ENCODE peak calls at places on chromosomes 4 and X, in five cellular contexts. One of them, this sample, is unnamed.

GRCh38 chr4:71293705-71294104 is 45.1 kb upstream of the SLC4A4 start:
- DNase-seq in tibial nerve: no peak
- DNase-seq in endothelial cell: no peak
- DNase-seq in PC-3: peak; percentile 56
- DNase-seq in AG10803: peak; percentile 53
- DNase-seq in this sample: no peak

GRCh38 chrX:73270753-73271152 is 56.1 kb upstream of the NAP1L2 start:
- DNase-seq in PC-3: no peak
- DNase-seq in endothelial cell: no peak
- DNase-seq in tibial nerve: no peak
- DNase-seq in AG10803: no peak
- DNase-seq in this sample: no peak

GRCh38 chrX:115494133-115494532 is 66.8 kb upstream of the PLS3 start:
- DNase-seq in AG10803: no peak
- DNase-seq in PC-3: peak; percentile 41
- DNase-seq in endothelial cell: no peak
- DNase-seq in tibial nerve: no peak
- DNase-seq in this sample: no peak

GRCh38 chrX:69314436-69315348 is 149.4 kb upstream of the PJA1 start:
- DNase-seq in tibial nerve: no peak
- DNase-seq in AG10803: no peak
- DNase-seq in endothelial cell: no peak
- DNase-seq in PC-3: no peak
- DNase-seq in this sample: no peak

GRCh38 chrX:129983575-129984131 is 1.2 kb downstream of the BCORL1 start:
- DNase-seq in endothelial cell: no peak
- DNase-seq in PC-3: no peak
- DNase-seq in AG10803: no peak
- DNase-seq in tibial nerve: peak; percentile 4
- DNase-seq in this sample: no peak

GRCh38 chr4:174222266-174222872 is 61.1 kb downstream of the FBXO8 start:
- DNase-seq in endothelial cell: no peak
- DNase-seq in PC-3: peak; percentile 63
- DNase-seq in tibial nerve: no peak
- DNase-seq in AG10803: peak; percentile 17
- DNase-seq in this sample: no peak

GRCh38 chrX:1481636-1482529 is 29.2 kb upstream of the ASMTL start:
- DNase-seq in endothelial cell: peak; percentile 18
- DNase-seq in tibial nerve: peak; percentile 48
- DNase-seq in PC-3: peak; percentile 57
- DNase-seq in AG10803: peak; percentile 89
- DNase-seq in this sample: peak; percentile 83

GRCh38 chr4:151117371-151117962 is 18.0 kb downstream of the RPS3A start:
- DNase-seq in tibial nerve: peak; percentile 89
- DNase-seq in endothelial cell: peak; percentile 70
- DNase-seq in AG10803: peak; percentile 64
- DNase-seq in PC-3: peak; percentile 72
- DNase-seq in this sample: no peak

GRCh38 chr4:187178084-187178483 is 454.4 kb upstream of the FAT1 start:
- DNase-seq in PC-3: no peak
- DNase-seq in endothelial cell: no peak
- DNase-seq in tibial nerve: no peak
- DNase-seq in AG10803: no peak
- DNase-seq in this sample: no peak

GRCh38 chr4:71992571-71992970 is 39.2 kb upstream of the NPFFR2 start:
- DNase-seq in endothelial cell: no peak
- DNase-seq in tibial nerve: no peak
- DNase-seq in AG10803: peak; percentile 21
- DNase-seq in PC-3: no peak
- DNase-seq in this sample: no peak

GRCh38 chrX:154313147-154313546 is 17.6 kb downstream of the TKTL1 start:
- DNase-seq in tibial nerve: no peak
- DNase-seq in AG10803: no peak
- DNase-seq in PC-3: no peak
- DNase-seq in endothelial cell: no peak
- DNase-seq in this sample: no peak

GRCh38 chr4:2256781-2257191 is 5.1 kb downstream of the MXD4 start:
- DNase-seq in endothelial cell: peak; percentile 2
- DNase-seq in AG10803: no peak
- DNase-seq in PC-3: no peak
- DNase-seq in tibial nerve: no peak
- DNase-seq in this sample: no peak

GRCh38 chr4:146545102-146545501 is 23.4 kb upstream of the SLC10A7 start:
- DNase-seq in endothelial cell: peak; percentile 14
- DNase-seq in AG10803: peak; percentile 42
- DNase-seq in PC-3: peak; percentile 61
- DNase-seq in tibial nerve: no peak
- DNase-seq in this sample: no peak
- TF ChIP-seq CTCF in endothelial cell: no peak
- TF ChIP-seq CTCF in AG10803: peak; percentile 55
- TF ChIP-seq CTCF in PC-3: peak; percentile 67
- TF ChIP-seq CTCF in tibial nerve: no peak
- TF ChIP-seq CTCF in this sample: no peak

GRCh38 chr4:109164011-109164410 is 138.4 kb downstream of the COL25A1 start:
- DNase-seq in PC-3: no peak
- DNase-seq in endothelial cell: peak; percentile 24
- DNase-seq in AG10803: peak; percentile 49
- DNase-seq in tibial nerve: no peak
- DNase-seq in this sample: no peak

GRCh38 chr4:109160494-109160893 is 142.0 kb downstream of the COL25A1 start:
- DNase-seq in PC-3: no peak
- DNase-seq in AG10803: no peak
- DNase-seq in endothelial cell: no peak
- DNase-seq in tibial nerve: no peak
- DNase-seq in this sample: no peak

GRCh38 chr4:109163493-109163892 is 139.0 kb downstream of the COL25A1 start:
- DNase-seq in AG10803: no peak
- DNase-seq in PC-3: no peak
- DNase-seq in tibial nerve: no peak
- DNase-seq in endothelial cell: no peak
- DNase-seq in this sample: no peak

GRCh38 chr4:109166126-109166525 is 136.3 kb downstream of the COL25A1 start:
- DNase-seq in AG10803: no peak
- DNase-seq in endothelial cell: no peak
- DNase-seq in PC-3: no peak
- DNase-seq in tibial nerve: no peak
- DNase-seq in this sample: no peak

GRCh38 chr4:109162759-109163158 is 139.7 kb downstream of the COL25A1 start:
- DNase-seq in endothelial cell: no peak
- DNase-seq in AG10803: no peak
- DNase-seq in PC-3: no peak
- DNase-seq in tibial nerve: no peak
- DNase-seq in this sample: no peak
- TF ChIP-seq CTCF in endothelial cell: no peak
- TF ChIP-seq CTCF in AG10803: no peak
- TF ChIP-seq CTCF in PC-3: peak; percentile 11
- TF ChIP-seq CTCF in tibial nerve: no peak
- TF ChIP-seq CTCF in this sample: no peak

DNA sequence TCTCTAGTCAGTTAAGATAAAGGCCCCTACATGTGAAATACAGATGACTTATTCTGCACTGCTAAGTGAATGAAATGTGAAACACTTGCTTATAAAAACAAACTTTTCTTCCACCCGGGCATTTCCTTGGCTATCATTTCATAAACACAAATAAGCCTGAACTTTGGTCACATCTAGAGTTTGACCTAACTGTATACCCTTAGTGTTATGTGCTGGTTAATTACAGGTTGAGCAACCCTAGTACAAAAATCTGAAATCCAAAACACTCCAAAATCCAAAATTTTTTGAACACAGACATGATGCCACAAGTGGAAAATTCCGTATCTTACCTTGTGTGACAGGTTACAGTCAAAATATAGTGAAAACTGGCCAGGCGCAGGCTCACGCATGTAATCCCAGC is 45.9 kb downstream of the SAT1 start:
- DNase-seq in tibial nerve: no peak
- DNase-seq in endothelial cell: no peak
- DNase-seq in PC-3: no peak
- DNase-seq in AG10803: no peak
- DNase-seq in this sample: no peak
- TF ChIP-seq CTCF in tibial nerve: no peak
- TF ChIP-seq CTCF in endothelial cell: no peak
- TF ChIP-seq CTCF in PC-3: no peak
- TF ChIP-seq CTCF in AG10803: no peak
- TF ChIP-seq CTCF in this sample: no peak

DNA sequence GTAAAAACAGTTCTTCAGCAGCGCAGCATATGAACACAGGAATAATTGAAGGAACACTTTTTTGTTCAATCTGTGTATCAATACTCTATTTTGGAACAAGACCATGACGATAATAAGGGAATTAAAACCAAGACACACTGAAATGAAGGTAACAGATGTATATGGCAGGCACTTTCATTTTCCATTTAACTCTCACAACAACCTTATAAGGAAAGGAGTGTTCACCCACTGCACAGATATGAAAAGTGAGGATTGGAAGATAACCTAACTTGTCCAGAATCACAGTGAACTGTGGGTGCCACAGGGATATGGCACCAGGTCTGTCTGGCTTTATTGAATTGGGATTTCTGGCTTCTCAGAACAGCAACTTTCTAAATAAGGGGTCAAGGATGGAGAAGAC is 153.3 kb downstream of the MID1IP1 start:
- DNase-seq in endothelial cell: no peak
- DNase-seq in PC-3: no peak
- DNase-seq in tibial nerve: no peak
- DNase-seq in AG10803: no peak
- DNase-seq in this sample: no peak
- TF ChIP-seq CTCF in endothelial cell: no peak
- TF ChIP-seq CTCF in PC-3: no peak
- TF ChIP-seq CTCF in tibial nerve: no peak
- TF ChIP-seq CTCF in AG10803: no peak
- TF ChIP-seq CTCF in this sample: no peak

GRCh38 chr4:22762548-22762947 is 69.8 kb downstream of the GBA3 start:
- DNase-seq in endothelial cell: no peak
- DNase-seq in tibial nerve: no peak
- DNase-seq in PC-3: no peak
- DNase-seq in AG10803: no peak
- DNase-seq in this sample: no peak
- TF ChIP-seq CTCF in endothelial cell: no peak
- TF ChIP-seq CTCF in tibial nerve: no peak
- TF ChIP-seq CTCF in PC-3: no peak
- TF ChIP-seq CTCF in AG10803: no peak
- TF ChIP-seq CTCF in this sample: no peak

DNA sequence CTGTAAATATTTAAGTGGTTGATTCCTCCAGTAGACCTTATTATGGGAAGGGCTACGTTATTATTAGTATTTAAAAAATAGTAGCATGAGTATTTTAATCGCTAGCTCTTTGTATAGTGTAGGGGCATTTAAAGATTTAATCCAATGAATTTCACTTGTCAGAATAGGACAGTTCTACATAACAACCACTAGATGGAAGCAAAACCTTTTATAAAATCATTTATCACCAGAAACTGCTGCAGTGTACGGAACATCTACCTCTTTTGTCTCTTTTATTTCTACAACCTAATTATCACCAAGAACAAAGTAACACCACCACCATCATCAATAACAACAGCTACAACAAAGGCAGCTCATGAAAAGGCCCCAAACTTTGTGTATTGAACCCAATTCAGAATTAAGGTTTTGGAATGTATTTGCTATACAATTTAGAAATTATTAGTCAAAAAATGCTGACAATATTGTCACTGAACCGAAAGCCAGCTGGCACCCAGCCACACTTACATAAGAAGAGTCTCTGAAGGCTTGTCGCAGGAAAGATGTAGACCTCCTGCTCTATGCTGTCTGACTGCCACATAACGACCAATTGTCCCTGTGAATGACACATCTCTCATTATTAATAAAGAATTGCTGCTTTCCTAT is 260.9 kb upstream of the RPS6KA3 start:
- DNase-seq in AG10803: peak; percentile 31
- DNase-seq in endothelial cell: no peak
- DNase-seq in PC-3: peak; percentile 61
- DNase-seq in tibial nerve: peak; percentile 18
- DNase-seq in this sample: no peak
- TF ChIP-seq CTCF in AG10803: peak; percentile 55
- TF ChIP-seq CTCF in endothelial cell: peak; percentile 49
- TF ChIP-seq CTCF in PC-3: peak; percentile 63
- TF ChIP-seq CTCF in tibial nerve: peak; percentile 33
- TF ChIP-seq CTCF in this sample: peak; percentile 58

DNA sequence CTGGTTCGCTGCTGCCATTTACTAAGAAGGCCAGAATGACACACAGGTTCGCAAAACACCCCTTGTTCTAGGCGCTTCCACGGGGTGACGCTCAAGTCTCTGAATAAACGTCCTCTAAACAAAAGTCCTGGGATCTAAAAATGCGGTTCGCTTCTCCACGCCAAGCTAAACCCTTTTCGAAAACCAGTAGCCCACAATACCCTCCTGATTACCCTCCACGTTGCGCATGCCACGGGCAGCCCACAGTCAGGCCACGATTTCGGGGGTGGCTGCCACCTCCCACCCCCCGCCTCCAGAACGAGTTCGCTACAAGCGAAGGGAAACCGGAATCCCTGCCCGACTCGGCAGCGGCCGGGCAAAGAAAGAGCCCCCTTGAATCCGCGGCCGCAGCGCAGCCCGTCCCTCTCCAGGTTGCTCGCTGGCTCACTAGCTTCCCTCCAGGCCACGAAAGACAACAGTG is 423 bp downstream of the RPL39 start:
- DNase-seq in AG10803: peak; percentile 49
- DNase-seq in PC-3: peak; percentile 12
- DNase-seq in tibial nerve: peak; percentile 13
- DNase-seq in endothelial cell: no peak
- DNase-seq in this sample: no peak
- TF ChIP-seq CTCF in AG10803: peak; percentile 48
- TF ChIP-seq CTCF in PC-3: peak; percentile 23
- TF ChIP-seq CTCF in tibial nerve: no peak
- TF ChIP-seq CTCF in endothelial cell: no peak
- TF ChIP-seq CTCF in this sample: no peak

GRCh38 chr4:55181606-55182005 is 56.2 kb upstream of the KDR start:
- DNase-seq in endothelial cell: no peak
- DNase-seq in tibial nerve: no peak
- DNase-seq in PC-3: peak; percentile 35
- DNase-seq in AG10803: no peak
- DNase-seq in this sample: no peak

GRCh38 chr4:55183926-55184599 is 58.7 kb upstream of the KDR start:
- DNase-seq in PC-3: peak; percentile 97
- DNase-seq in tibial nerve: peak; percentile 32
- DNase-seq in endothelial cell: no peak
- DNase-seq in AG10803: peak; percentile 91
- DNase-seq in this sample: no peak

GRCh38 chr4:55186700-55187099 is 61.3 kb upstream of the KDR start:
- DNase-seq in AG10803: no peak
- DNase-seq in PC-3: no peak
- DNase-seq in tibial nerve: no peak
- DNase-seq in endothelial cell: no peak
- DNase-seq in this sample: no peak

GRCh38 chr4:55186123-55186522 is 60.7 kb upstream of the KDR start:
- DNase-seq in PC-3: peak; percentile 33
- DNase-seq in AG10803: no peak
- DNase-seq in endothelial cell: no peak
- DNase-seq in tibial nerve: no peak
- DNase-seq in this sample: no peak

GRCh38 chr4:55184600-55185523 is 59.5 kb upstream of the KDR start:
- DNase-seq in AG10803: peak; percentile 73
- DNase-seq in PC-3: peak; percentile 76
- DNase-seq in tibial nerve: peak; percentile 8
- DNase-seq in endothelial cell: no peak
- DNase-seq in this sample: no peak
- TF ChIP-seq CTCF in AG10803: peak; percentile 19
- TF ChIP-seq CTCF in PC-3: peak; percentile 89
- TF ChIP-seq CTCF in tibial nerve: no peak
- TF ChIP-seq CTCF in endothelial cell: peak; percentile 26
- TF ChIP-seq CTCF in this sample: peak; percentile 21

GRCh38 chr4:126807132-126807531 is 825.6 kb upstream of the INTU start:
- DNase-seq in endothelial cell: no peak
- DNase-seq in PC-3: no peak
- DNase-seq in AG10803: peak; percentile 33
- DNase-seq in tibial nerve: no peak
- DNase-seq in this sample: no peak

GRCh38 chr4:126812076-126812475 is 820.7 kb upstream of the INTU start:
- DNase-seq in tibial nerve: no peak
- DNase-seq in PC-3: no peak
- DNase-seq in endothelial cell: no peak
- DNase-seq in AG10803: no peak
- DNase-seq in this sample: no peak
- TF ChIP-seq CTCF in tibial nerve: no peak
- TF ChIP-seq CTCF in PC-3: no peak
- TF ChIP-seq CTCF in endothelial cell: peak; percentile 16
- TF ChIP-seq CTCF in AG10803: no peak
- TF ChIP-seq CTCF in this sample: no peak